ENCODE peak calls at places on chromosomes 4 and X, in four cellular contexts. C is upper lobe of left lung, L is thyroid gland, S is A549. Q is an unnamed sample.

GRCh38 chr4:54517793-54518444 is 139.8 kb upstream of the KIT start:
- DNase-seq in C (no peak), L (no peak), S (no peak), Q (no peak)

GRCh38 chrX:154397888-154398667 is at the start of gene RPL10:
- DNase-seq in C (peak), L (peak), S (peak), Q (peak)

GRCh38 chrX:44245730-44246129 is 97.7 kb downstream of the EFHC2 start:
- DNase-seq in C (no peak), L (no peak), S (no peak), Q (no peak)

GRCh38 chr4:3292571-3293409 is at the start of gene RGS12:
- DNase-seq in C (peak), L (peak), S (peak), Q (peak)

GRCh38 chr4:82898322-82899243 is 2.0 kb upstream of the THAP9 start:
- DNase-seq in C (no peak), L (peak), S (peak), Q (no peak)

GRCh38 chr4:22490718-22491330 is 25.0 kb downstream of the ADGRA3 start:
- DNase-seq in C (no peak), L (no peak), S (no peak), Q (no peak)

GRCh38 chr4:75985116-75985515 is 5.6 kb downstream of the SDAD1 start:
- DNase-seq in C (no peak), L (no peak), S (no peak), Q (peak)

GRCh38 chr4:112082954-112083586 is 62.2 kb upstream of the FAM241A start:
- DNase-seq in C (no peak), L (no peak), S (peak), Q (peak)

GRCh38 chrX:107526141-107526540 is 76.7 kb downstream of the FRMPD3 start:
- DNase-seq in C (no peak), L (no peak), S (no peak), Q (no peak)

GRCh38 chr4:155604718-155605601 is 61.7 kb upstream of the GUCY1A1 start:
- DNase-seq in C (no peak), L (peak), S (no peak), Q (no peak)

GRCh38 chrX:21408324-21408723 is 34.1 kb downstream of the CNKSR2 start:
- DNase-seq in C (no peak), L (no peak), S (no peak), Q (no peak)

GRCh38 chr4:17096692-17097091 is 198.2 kb upstream of the LDB2 start:
- DNase-seq in C (no peak), L (no peak), S (no peak), Q (no peak)

GRCh38 chrX:43853225-43853828 is 28.9 kb downstream of the MAOB start:
- DNase-seq in C (no peak), L (no peak), S (no peak), Q (no peak)

GRCh38 chr4:73589887-73590801 is 30.1 kb downstream of the RASSF6 start:
- DNase-seq in C (no peak), L (no peak), S (no peak), Q (no peak)

GRCh38 chr4:121168865-121169281 is 4.8 kb upstream of the TNIP3 start:
- DNase-seq in C (no peak), L (no peak), S (no peak), Q (no peak)

GRCh38 chr4:108937066-108937465 is 174.2 kb upstream of the ETNPPL start:
- DNase-seq in C (no peak), L (no peak), S (no peak), Q (no peak)

GRCh38 chr4:25075851-25076250 is 45.1 kb upstream of the LGI2 start:
- DNase-seq in C (no peak), L (peak), S (no peak), Q (no peak)

GRCh38 chr4:52091811-52092210 is 40.7 kb downstream of the SPATA18 start:
- DNase-seq in C (no peak), L (no peak), S (no peak), Q (no peak)

GRCh38 chr4:122948671-122949070 is 26.3 kb upstream of the NUDT6 start:
- DNase-seq in C (no peak), L (no peak), S (no peak), Q (no peak)

GRCh38 chrX:78333521-78333920 is 6.1 kb upstream of the CYSLTR1 start:
- DNase-seq in C (no peak), L (no peak), S (no peak), Q (no peak)

GRCh38 chrX:25013593-25014365 is 2.0 kb downstream of the ARX start:
- DNase-seq in C (no peak), L (no peak), S (no peak), Q (no peak)

GRCh38 chrX:34884693-34885277 is 57.8 kb upstream of the FAM47B start:
- DNase-seq in C (no peak), L (no peak), S (peak), Q (no peak)

GRCh38 chr4:139028191-139028661 is 12.6 kb downstream of the NOCT start:
- DNase-seq in C (no peak), L (peak), S (no peak), Q (no peak)
- TF ChIP-seq POLR2A in C (no peak), L (peak), S (no peak), Q (no peak)

DNA sequence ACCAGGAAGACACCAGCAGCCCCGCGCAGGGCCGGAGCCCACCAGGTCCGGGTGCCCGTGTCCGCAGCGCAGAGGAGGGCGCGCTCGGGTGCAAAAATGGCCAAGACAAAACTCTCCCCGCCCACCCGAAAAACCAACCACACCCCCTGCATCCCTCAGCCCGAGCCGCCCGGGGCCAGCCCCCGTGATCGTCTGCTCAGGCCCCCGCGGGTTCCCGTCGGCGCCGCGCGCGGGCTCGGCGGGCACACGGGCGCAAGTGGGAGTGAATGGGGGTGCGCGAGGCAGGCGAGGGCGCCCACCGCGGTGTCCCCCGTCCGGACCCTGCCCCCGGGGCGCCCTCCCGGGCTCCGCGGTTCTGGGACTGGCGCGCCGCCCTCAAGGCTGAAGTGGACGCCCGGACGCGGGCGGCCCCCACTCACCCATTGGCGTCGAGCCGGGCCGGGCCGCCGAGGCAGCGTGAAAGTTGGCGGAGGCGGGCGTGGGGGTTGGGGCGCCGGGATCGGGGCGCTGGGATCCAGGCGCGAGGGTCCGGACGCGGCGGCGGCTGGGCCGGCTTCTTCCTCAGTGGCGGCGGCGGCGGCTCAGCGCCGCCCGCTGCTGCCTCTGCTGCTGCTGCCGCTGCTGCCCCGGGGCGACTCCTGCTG is 390 bp downstream of the SH3KBP1 start:
- DNase-seq in C (no peak), L (peak), S (peak), Q (peak)
- TF ChIP-seq POLR2A in C (no peak), L (no peak), S (no peak), Q (no peak)

DNA sequence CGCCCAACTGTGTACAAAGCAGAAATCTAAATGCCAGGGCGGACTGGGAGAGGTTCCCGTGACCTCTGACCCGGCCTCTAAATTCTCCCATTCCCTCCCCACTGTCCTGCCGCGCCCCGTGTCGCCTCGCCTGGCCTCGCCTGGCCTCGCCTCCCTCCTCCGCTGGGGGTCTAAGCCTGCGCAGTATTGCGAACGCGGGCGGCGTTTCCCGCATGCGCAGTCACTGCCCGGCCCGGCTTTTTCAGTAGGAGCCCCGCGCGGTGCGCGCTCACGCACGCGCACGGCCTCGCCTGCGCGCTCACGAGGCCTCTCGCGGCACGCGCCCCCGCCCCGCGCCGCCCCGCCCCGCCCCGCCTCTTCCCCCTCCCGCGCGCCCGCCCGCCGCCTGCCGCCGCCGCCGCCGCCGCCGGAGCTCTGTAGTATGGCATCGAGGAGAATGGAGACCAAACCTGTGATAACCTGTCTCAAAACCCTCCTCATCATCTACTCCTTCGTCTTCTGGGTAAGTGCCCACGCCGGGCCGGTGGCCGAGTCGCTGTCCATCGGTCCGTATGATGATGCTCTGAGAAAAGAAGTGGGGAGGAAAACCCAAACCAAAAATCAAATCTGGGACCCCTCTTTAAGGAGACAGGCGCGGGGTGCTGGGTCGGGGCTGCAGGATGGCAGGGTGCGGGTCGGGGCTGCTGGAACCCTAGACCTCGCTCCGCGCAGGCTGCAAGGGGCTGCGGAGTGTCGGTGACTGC is at the start of gene TSPAN7:
- DNase-seq in C (peak), L (peak), S (peak), Q (peak)
- TF ChIP-seq POLR2A in C (no peak), L (peak), S (peak), Q (no peak)

DNA sequence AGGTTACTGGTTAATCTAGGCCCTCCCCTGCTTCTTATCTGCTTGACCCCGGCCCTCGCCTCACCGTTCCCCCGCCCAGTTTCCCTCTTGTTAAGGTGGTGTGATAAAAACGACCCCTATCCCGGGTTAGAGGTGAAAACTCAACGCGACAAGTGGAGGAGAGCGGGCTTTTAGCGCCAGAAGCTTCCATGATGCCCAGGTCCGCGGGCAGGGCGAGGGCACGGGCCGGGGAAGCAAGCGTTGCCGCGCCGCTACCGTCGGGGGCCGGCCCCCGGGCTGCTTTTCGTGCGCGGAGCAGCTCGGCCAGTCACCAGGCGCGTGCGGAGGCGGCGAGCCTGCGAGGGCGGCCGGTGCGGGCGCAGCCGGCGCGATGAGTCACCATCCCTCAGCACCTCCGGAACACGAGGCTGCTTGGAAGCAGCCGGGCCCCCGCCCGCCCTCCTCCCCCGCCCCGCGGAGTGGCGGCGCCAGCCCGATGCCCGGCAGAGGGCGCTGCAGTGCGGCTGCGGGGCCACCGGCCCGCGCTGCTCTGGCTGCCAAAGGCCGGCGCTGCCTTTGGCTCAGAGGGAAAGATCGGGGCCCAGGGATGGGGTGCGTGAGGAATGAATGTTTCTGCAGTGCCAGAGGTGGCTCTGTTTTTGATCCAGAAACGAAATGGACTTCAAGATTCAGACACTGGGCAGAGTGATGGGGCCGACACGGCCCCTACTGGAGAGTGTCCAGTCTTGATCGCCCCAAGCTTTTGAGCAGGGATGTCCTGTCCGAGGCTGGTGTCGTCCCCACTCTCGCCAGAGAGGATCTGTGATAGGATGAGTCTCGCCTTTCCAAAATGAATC is 107.8 kb downstream of the NHSL2 start:
- DNase-seq in C (peak), L (peak), S (peak), Q (peak)
- TF ChIP-seq POLR2A in C (no peak), L (no peak), S (no peak), Q (no peak)

GRCh38 chrX:126485371-126485770 is 67.2 kb downstream of the DCAF12L1 start:
- DNase-seq in C (no peak), L (no peak), S (no peak), Q (no peak)
- TF ChIP-seq POLR2A in C (no peak), L (no peak), S (no peak), Q (no peak)

GRCh38 chr4:10078481-10079233 is 37.9 kb downstream of the WDR1 start:
- DNase-seq in C (no peak), L (no peak), S (no peak), Q (no peak)
- TF ChIP-seq POLR2A in C (no peak), L (no peak), S (no peak), Q (no peak)

GRCh38 chrX:49043220-49043986 is at the start of gene TFE3:
- DNase-seq in C (peak), L (peak), S (peak), Q (peak)
- TF ChIP-seq POLR2A in C (peak), L (peak), S (peak), Q (peak)